ENCODE peak calls at places on chromosomes 7 and 10, in ten cellular contexts. K, O, G, F, E, N, X, Q, B and Z are unnamed samples.

GRCh38 chr7:135001390-135002165 is 15.3 kb downstream of the AGBL3 start:
- DNase-seq in E (no peak), N (no peak), G (no peak), K (no peak), X (peak; percentile 55), F (no peak), Q (no peak), B (no peak), O (no peak), Z (no peak)

GRCh38 chr10:71270301-71270777 is 48.7 kb upstream of the SLC29A3 start:
- DNase-seq in K (peak; percentile 53), N (no peak), Q (peak; percentile 87), E (peak; percentile 65), X (peak; percentile 88), G (peak; percentile 60), F (peak; percentile 65), O (peak; percentile 78), B (peak; percentile 79), Z (peak; percentile 84)

GRCh38 chr7:20647051-20647450 is 31.6 kb downstream of the ABCB5 start:
- DNase-seq in G (no peak), B (peak; percentile 49), N (no peak), X (no peak), Q (no peak), F (no peak), K (no peak), O (peak; percentile 17), E (no peak), Z (no peak)

GRCh38 chr10:81108516-81109199 is 571.0 kb downstream of the SH2D4B start:
- DNase-seq in B (no peak), F (no peak), G (no peak), K (no peak), X (no peak), N (no peak), O (no peak), E (peak; percentile 33), Q (no peak), Z (peak; percentile 3)

GRCh38 chr7:35734001-35734483 is 39.1 kb upstream of the HERPUD2 start:
- DNase-seq in B (no peak), O (no peak), Q (no peak), G (no peak), E (no peak), K (no peak), F (no peak), N (no peak), X (no peak), Z (no peak)

GRCh38 chr10:5564537-5565204 is 39.9 kb downstream of the CALML3 start:
- DNase-seq in F (no peak), B (no peak), E (no peak), G (no peak), N (no peak), Q (no peak), O (no peak), K (no peak), X (no peak), Z (no peak)

GRCh38 chr7:99398891-99399445 is 9.4 kb downstream of the PDAP1 start:
- DNase-seq in O (no peak), N (no peak), G (no peak), F (no peak), X (no peak), Q (no peak), K (no peak), E (no peak), B (no peak), Z (no peak)

GRCh38 chr10:26386800-26387199 is 51.3 kb upstream of the APBB1IP start:
- DNase-seq in F (no peak), K (no peak), E (no peak), B (no peak), X (no peak), O (no peak), N (no peak), Q (no peak), G (no peak), Z (no peak)

GRCh38 chr10:61973923-61974322 is 72.4 kb downstream of the ARID5B start:
- DNase-seq in N (no peak), O (no peak), F (no peak), X (peak; percentile 48), K (no peak), Q (peak; percentile 28), E (no peak), B (no peak), G (no peak), Z (no peak)

GRCh38 chr7:87111877-87112276 is 40.4 kb upstream of the DMTF1 start:
- DNase-seq in Q (no peak), B (no peak), O (no peak), X (no peak), E (no peak), K (no peak), N (no peak), G (no peak), F (no peak), Z (no peak)

GRCh38 chr7:90752051-90752450 is 155.9 kb downstream of the CDK14 start:
- DNase-seq in O (no peak), B (peak; percentile 41), F (no peak), N (no peak), Q (no peak), G (no peak), E (no peak), X (no peak), K (no peak), Z (peak; percentile 64)

DNA sequence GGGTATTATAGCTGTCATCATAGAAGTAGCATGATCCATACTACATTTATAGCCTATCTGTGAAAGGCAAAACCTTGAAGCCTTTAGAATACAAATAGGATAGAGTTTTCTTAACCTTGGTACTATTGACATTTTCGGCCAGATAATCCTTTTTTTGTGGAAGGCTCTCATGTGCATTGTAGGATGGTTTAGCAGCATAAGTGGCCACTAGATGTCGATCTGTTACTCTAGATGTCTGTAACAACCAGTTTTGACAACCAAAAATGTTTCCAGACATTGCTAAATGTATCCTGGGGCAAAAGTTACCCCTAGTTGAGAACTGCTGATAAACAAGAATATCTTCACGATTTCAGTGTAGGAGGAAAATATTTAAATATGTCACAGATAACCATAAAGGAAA is 319.4 kb upstream of the GALNT17 start:
- DNase-seq in N (no peak), B (no peak), G (no peak), Q (no peak), E (no peak), X (no peak), O (no peak), F (no peak), K (no peak), Z (no peak)
- TF ChIP-seq CTCF in N (no peak), B (no peak), G (no peak), Q (no peak), E (peak; percentile 22), X (no peak), O (peak; percentile 41), F (peak; percentile 50), K (no peak), Z (peak; percentile 13)

GRCh38 chr7:46153583-46153950 is 232.5 kb upstream of the IGFBP3 start:
- DNase-seq in Q (no peak), F (no peak), E (no peak), K (no peak), N (no peak), B (no peak), X (no peak), G (no peak), O (no peak), Z (no peak)

GRCh38 chr7:46150721-46151120 is 229.6 kb upstream of the IGFBP3 start:
- DNase-seq in F (no peak), K (no peak), X (no peak), O (no peak), B (peak; percentile 70), N (no peak), Q (no peak), G (no peak), E (no peak), Z (no peak)

GRCh38 chr7:46150202-46150601 is 229.1 kb upstream of the IGFBP3 start:
- DNase-seq in E (no peak), B (no peak), F (no peak), Q (no peak), K (no peak), N (no peak), X (no peak), O (no peak), G (no peak), Z (no peak)

GRCh38 chr7:46153951-46154787 is 233.1 kb upstream of the IGFBP3 start:
- DNase-seq in E (peak; percentile 98), N (no peak), K (no peak), B (peak; percentile 64), G (no peak), X (no peak), F (no peak), Q (no peak), O (no peak), Z (no peak)

DNA sequence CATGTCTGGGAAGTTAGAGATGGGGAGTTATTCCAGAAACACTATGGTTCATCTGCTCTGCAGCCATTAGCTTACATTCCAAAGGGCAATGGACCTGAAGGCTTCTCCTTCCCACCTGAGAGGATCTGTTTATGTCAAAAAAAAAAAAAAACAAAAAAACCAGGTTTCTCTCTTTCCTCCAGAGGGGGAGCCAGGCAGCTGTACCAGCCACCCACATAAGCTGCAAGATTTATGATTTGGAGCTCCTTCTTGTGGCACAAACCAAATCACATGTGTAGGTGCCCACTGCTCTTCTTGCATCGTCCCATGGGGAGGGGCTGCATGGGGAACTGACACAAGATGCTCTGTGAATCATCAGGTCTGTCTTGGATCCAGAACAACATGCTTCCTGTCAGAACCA is 231.6 kb upstream of the IGFBP3 start:
- DNase-seq in G (no peak), E (no peak), B (no peak), O (no peak), N (no peak), K (no peak), X (no peak), Q (no peak), F (no peak), Z (no peak)
- TF ChIP-seq CTCF in G (no peak), E (no peak), B (no peak), O (peak; percentile 38), N (no peak), K (no peak), X (no peak), Q (no peak), F (no peak), Z (no peak)

DNA sequence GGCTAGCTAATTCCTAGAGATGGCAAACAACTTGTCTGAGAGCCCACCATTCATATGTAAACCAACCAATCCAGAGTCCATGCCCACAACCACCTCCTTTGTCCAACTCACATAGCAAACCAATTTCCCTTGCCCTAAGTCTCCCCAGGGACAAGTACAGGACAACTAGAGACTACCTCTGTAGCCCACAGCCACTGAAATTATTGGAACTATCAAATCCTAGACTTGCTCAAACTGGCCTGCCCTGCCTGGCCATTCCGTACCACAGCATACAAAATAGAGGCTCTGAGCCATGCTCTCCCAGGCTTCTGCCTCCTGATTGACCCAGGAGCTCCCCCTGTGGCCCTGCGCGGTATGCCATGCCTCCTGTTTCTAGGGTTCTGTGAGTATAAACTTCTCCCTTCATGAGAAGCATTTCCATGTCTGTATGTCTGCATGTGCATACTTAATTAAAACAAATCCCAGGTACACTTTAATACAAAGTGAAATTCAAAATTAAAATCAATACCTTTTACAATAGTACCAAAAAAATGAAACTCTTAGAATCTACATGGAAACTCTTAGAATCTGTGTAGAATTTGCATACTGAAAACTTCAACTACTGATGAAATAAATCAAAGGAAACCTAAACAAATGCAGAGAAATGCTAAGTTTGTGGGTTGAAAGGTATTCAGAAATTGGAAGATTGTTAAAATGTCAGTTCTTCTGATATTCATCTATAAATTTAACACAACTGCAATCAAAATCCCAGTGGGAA is 4.0 kb upstream of the HECW1 start:
- DNase-seq in O (peak; percentile 75), E (peak; percentile 68), Q (peak; percentile 79), F (peak; percentile 83), N (peak; percentile 79), B (peak; percentile 37), K (peak; percentile 55), X (peak; percentile 69), G (peak; percentile 29), Z (peak; percentile 39)
- TF ChIP-seq CTCF in O (peak; percentile 99), E (peak; percentile 99), Q (peak; percentile 99), F (peak; percentile 86), N (no peak), B (peak; percentile 99), K (peak; percentile 75), X (peak; percentile 99), G (peak; percentile 75), Z (peak; percentile 78)

GRCh38 chr7:40535678-40536077 is 400.9 kb downstream of the SUGCT start:
- DNase-seq in E (no peak), N (no peak), K (no peak), O (no peak), X (no peak), Q (no peak), F (no peak), B (peak; percentile 20), G (no peak), Z (no peak)
- TF ChIP-seq CTCF in E (no peak), N (no peak), K (no peak), O (no peak), X (no peak), Q (no peak), F (no peak), B (no peak), G (no peak), Z (no peak)